ENCODE peak calls at places on chromosomes 13 and 19, in five cellular contexts. X, I, Y, F and W are unnamed samples. For H3K4me1, the result is how much of the 10 kb centered on the place peaks cover.

GRCh38 chr19:51739466-51740213 is 12.0 kb downstream of the FPR1 start:
- DNase-seq in X (no peak), I (no peak), Y (no peak), F (no peak), W (no peak)

GRCh38 chr19:3868770-3869456 is at the start of gene ZFR2:
- DNase-seq in X (no peak), I (no peak), Y (peak), F (no peak), W (no peak)

GRCh38 chr19:51503891-51504290 is 2.3 kb upstream of the SIGLEC12 start:
- DNase-seq in X (no peak), I (no peak), Y (no peak), F (no peak), W (no peak)

GRCh38 chr19:51735759-51736449 is 12.1 kb upstream of the HAS1 start:
- DNase-seq in X (peak), I (no peak), Y (no peak), F (peak), W (peak)

GRCh38 chr13:81051873-81052272 is 710.9 kb upstream of the SPRY2 start:
- DNase-seq in X (no peak), I (no peak), Y (peak), F (no peak), W (no peak)

GRCh38 chr19:18776736-18777135 is 14.4 kb downstream of the COMP start:
- DNase-seq in X (no peak), I (no peak), Y (no peak), F (no peak), W (no peak)

GRCh38 chr13:106847049-106847448 is 279.1 kb upstream of the ARGLU1 start:
- DNase-seq in X (no peak), I (no peak), Y (no peak), F (no peak), W (no peak)

GRCh38 chr19:46613525-46613924 is 11.4 kb downstream of the PTGIR start:
- DNase-seq in X (no peak), I (no peak), Y (no peak), F (no peak), W (no peak)

GRCh38 chr13:75321084-75321483 is 160.9 kb downstream of the TBC1D4 start:
- DNase-seq in X (no peak), I (peak), Y (no peak), F (no peak), W (no peak)

GRCh38 chr19:23770672-23771250 is 12.1 kb upstream of the ZNF681 start:
- DNase-seq in X (no peak), I (no peak), Y (no peak), F (no peak), W (no peak)

GRCh38 chr19:51098366-51099069 is 9.7 kb downstream of the CTU1 start:
- DNase-seq in X (peak), I (peak), Y (peak), F (no peak), W (no peak)

GRCh38 chr13:51221674-51222509 is at the start of gene FAM124A:
- DNase-seq in X (peak), I (peak), Y (peak), F (peak), W (no peak)

GRCh38 chr13:39913928-39914327 is 258.5 kb downstream of the COG6 start:
- DNase-seq in X (no peak), I (no peak), Y (no peak), F (no peak), W (no peak)

GRCh38 chr13:107252428-107252827 is 684.5 kb upstream of the ARGLU1 start:
- DNase-seq in X (no peak), I (no peak), Y (no peak), F (no peak), W (no peak)

DNA sequence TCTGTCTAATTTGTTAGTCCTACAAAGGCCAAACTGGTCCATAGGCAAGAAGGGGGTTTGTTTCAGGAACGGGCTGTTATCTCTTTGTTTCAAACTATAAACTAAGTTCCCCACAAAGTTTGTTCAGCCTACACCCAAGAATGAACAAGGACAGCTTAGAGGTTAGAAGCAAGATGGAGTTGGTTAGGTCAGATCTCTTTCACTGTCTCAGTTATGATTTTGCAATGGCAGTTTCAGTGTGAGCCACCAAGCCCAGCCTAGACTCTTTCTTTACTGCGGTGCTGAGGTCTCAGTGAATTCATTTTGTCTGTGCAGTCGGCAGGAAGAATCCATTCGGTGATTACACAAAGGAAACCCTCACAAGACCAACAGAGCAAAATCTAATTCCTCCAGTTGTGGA is 56.6 kb upstream of the ABCC4 start:
- DNase-seq in X (no peak), I (no peak), Y (no peak), F (no peak), W (no peak)
- H3K27ac ChIP-seq in X (no peak), I (no peak), Y (no peak), F (no peak), W (no peak)

DNA sequence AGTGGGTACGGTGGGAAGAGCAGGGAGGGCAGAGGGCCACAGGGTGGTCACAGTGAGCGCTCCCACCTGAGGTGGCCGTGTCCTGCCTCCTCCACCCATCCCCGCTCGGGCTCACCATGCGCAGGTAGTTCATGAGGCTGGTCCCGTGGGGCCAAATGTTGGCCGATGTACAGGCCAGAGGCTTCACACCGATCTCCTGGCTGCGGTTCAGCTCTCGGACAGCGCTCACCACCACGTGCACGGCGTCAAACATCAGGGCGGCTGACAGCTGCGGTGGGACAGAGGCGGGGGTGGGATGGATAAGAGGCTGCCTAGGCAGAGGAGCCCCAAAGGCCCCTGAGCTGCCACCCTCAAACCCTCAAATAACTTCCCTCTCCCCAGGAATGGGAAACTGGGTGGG is 15.8 kb downstream of the GRIK5 start:
- DNase-seq in X (no peak), I (no peak), Y (no peak), F (no peak), W (no peak)
- H3K4me1 ChIP-seq in X (under half), I (under half), Y (under half), F (under half), W (under half)

DNA sequence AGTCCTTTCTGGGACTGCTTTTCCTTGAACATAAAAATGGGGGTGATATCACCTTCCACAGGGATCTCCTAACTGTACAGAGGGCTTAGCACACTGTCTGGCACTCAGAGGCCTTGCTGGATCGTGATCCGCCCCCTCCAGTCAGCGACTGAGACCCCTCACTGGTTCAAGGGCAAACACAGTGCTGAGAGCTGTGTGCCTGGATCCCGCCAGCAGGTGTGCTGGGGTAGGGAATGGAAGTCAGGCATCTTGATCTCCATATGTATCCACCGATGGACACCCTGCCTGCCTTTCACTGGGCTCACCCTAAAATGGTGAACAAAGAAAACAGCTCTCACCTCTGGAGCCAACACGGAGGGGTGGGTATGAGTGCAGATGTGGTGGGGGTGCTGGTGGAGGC is 64.3 kb downstream of the IRS2 start:
- DNase-seq in X (no peak), I (no peak), Y (peak), F (no peak), W (no peak)
- H3K27ac ChIP-seq in X (no peak), I (no peak), Y (no peak), F (no peak), W (no peak)

GRCh38 chr19:15292847-15293582 is 39.3 kb downstream of the BRD4 start:
- DNase-seq in X (no peak), I (peak), Y (no peak), F (no peak), W (no peak)

GRCh38 chr19:15293751-15294505 is 38.4 kb downstream of the BRD4 start:
- DNase-seq in X (no peak), I (no peak), Y (peak), F (no peak), W (no peak)

GRCh38 chr19:15296353-15296752 is 36.0 kb downstream of the BRD4 start:
- DNase-seq in X (no peak), I (no peak), Y (no peak), F (no peak), W (no peak)

GRCh38 chr19:15296841-15297415 is 35.4 kb downstream of the BRD4 start:
- DNase-seq in X (no peak), I (peak), Y (no peak), F (no peak), W (no peak)

GRCh38 chr19:15294591-15294990 is 37.7 kb downstream of the BRD4 start:
- DNase-seq in X (no peak), I (no peak), Y (no peak), F (no peak), W (no peak)
- H3K4me1 ChIP-seq in X (half or more), I (half or more), Y (half or more), F (under half), W (under half)

DNA sequence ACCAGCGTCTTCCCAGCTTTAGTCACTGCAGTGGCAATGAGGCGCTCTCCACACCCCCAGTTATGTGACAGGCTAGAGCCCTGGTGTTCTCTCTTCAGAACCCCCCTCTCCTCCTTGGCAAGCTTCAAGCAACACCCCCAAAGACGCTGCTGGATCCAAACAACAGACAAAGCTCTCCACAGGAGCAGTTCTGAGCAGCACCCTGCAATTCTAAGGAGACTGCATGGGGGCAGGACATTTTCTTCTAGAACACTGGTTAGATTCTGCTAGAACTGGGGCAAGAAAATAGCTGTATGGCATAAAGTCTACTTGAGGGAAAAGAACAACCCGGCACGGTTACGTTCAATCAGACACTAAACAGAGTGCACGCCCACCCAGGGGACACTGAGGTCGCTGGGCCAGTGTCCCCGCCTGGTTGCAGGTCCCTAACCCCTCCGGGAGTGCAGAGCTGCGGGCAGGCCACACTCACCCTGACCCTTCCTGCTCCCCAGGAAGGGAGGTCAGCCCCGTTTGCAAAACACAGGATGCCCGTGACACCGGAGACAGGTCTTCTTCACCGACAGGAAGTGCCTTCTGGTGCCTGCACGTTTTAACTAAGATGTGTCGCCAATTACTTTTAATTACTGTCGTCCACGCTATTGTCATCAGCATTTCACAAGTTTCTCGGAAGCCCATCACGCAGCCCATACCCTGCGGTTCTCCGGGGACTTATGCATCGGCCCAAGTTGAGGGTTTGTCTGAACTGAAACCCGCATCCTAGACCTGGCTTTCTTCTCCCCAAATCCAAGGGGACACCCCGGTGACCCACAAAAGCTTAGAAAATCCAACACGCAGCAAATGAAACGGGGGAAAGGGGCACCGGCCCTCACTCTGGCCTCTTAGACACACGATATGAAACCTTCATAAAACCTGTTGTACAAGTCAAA is 943 bp downstream of the GJB6 start:
- DNase-seq in X (no peak), I (peak), Y (peak), F (no peak), W (no peak)
- H3K27ac ChIP-seq in X (no peak), I (peak), Y (no peak), F (no peak), W (no peak)

DNA sequence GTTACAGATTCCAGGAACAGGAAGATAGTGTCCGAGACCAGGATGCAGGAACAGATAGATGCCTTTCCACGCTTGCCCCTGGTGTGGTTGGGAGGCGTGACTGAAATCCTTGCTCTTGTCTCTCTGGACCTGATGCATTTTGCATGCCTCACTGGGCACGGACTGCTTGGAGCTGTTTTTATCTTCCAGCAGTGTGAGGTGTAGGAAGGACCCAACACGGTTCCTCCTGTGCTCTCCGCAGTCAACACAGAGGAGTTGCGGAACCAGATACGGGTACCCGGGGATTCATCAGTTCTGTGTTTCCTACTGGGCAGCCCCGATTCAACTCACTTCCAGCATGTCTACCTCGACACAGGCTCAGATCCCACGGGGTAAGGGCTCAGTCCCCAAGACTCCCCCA is 6.5 kb downstream of the DOT1L start:
- DNase-seq in X (no peak), I (no peak), Y (no peak), F (no peak), W (no peak)
- H3K4me1 ChIP-seq in X (half or more), I (half or more), Y (under half), F (under half), W (under half)

GRCh38 chr13:97091202-97091601 is 96.9 kb upstream of the OXGR1 start:
- DNase-seq in X (no peak), I (no peak), Y (no peak), F (no peak), W (no peak)
- H3K27ac ChIP-seq in X (no peak), I (no peak), Y (no peak), F (no peak), W (no peak)

GRCh38 chr13:100800283-100800875 is 125.8 kb upstream of the TMTC4 start:
- DNase-seq in X (no peak), I (no peak), Y (no peak), F (no peak), W (no peak)

GRCh38 chr13:100796463-100796862 is 121.9 kb upstream of the TMTC4 start:
- DNase-seq in X (no peak), I (no peak), Y (no peak), F (no peak), W (no peak)

GRCh38 chr13:100798739-100799361 is 124.3 kb upstream of the TMTC4 start:
- DNase-seq in X (no peak), I (no peak), Y (no peak), F (no peak), W (no peak)

GRCh38 chr13:100794575-100794974 is 120.0 kb upstream of the TMTC4 start:
- DNase-seq in X (no peak), I (no peak), Y (no peak), F (no peak), W (no peak)

GRCh38 chr13:100797921-100798320 is 123.3 kb upstream of the TMTC4 start:
- DNase-seq in X (no peak), I (no peak), Y (no peak), F (no peak), W (no peak)
- H3K4me1 ChIP-seq in X (under half), I (under half), Y (under half), F (under half), W (under half)

GRCh38 chr19:49802836-49803528 is 10.1 kb downstream of the FUZ start:
- DNase-seq in X (no peak), I (no peak), Y (peak), F (no peak), W (peak)
- H3K27ac ChIP-seq in X (peak), I (no peak), Y (peak), F (no peak), W (peak)

GRCh38 chr19:6272411-6272791 is 7.4 kb downstream of the MLLT1 start:
- DNase-seq in X (no peak), I (no peak), Y (no peak), F (no peak), W (no peak)

GRCh38 chr19:6273701-6274601 is 5.8 kb downstream of the MLLT1 start:
- DNase-seq in X (peak), I (no peak), Y (no peak), F (peak), W (peak)

GRCh38 chr19:6271721-6272410 is 7.9 kb downstream of the MLLT1 start:
- DNase-seq in X (peak), I (no peak), Y (peak), F (peak), W (peak)

GRCh38 chr19:6274756-6275155 is 5.0 kb downstream of the MLLT1 start:
- DNase-seq in X (no peak), I (no peak), Y (no peak), F (no peak), W (peak)

GRCh38 chr19:6272913-6273600 is 6.7 kb downstream of the MLLT1 start:
- DNase-seq in X (no peak), I (no peak), Y (no peak), F (no peak), W (no peak)
- H3K4me1 ChIP-seq in X (half or more), I (under half), Y (half or more), F (under half), W (under half)